ENCODE peak calls at places on chromosomes 4 and X, in five cellular contexts. Z is psoas muscle, X is cardiac muscle cell, B is HepG2, K is dorsolateral prefrontal cortex. I is an unnamed sample.

GRCh38 chr4:47913858-47914218 is 545 bp downstream of the NFXL1 start:
- DNase-seq in Z (peak), X (peak), B (peak), K (peak), I (peak)

GRCh38 chr4:55376698-55377097 is 19.1 kb upstream of the TMEM165 start:
- DNase-seq in Z (no peak), X (no peak), B (no peak), K (no peak), I (no peak)

GRCh38 chr4:130689182-130689581 is 1593.2 kb downstream of the C4orf33 start:
- DNase-seq in Z (no peak), X (no peak), B (no peak), K (no peak), I (no peak)

GRCh38 chrX:133838761-133839676 is 146.4 kb downstream of the GPC3 start:
- DNase-seq in Z (no peak), X (peak), B (no peak), K (no peak), I (peak)

GRCh38 chr4:139582044-139582443 is 26.0 kb upstream of the SETD7 start:
- DNase-seq in Z (no peak), X (no peak), B (no peak), K (no peak), I (no peak)

GRCh38 chr4:86664959-86665358 is 70.8 kb downstream of the PTPN13 start:
- DNase-seq in Z (no peak), X (no peak), B (no peak), K (no peak), I (no peak)

GRCh38 chrX:16119353-16120220 is 3.8 kb upstream of the GRPR start:
- DNase-seq in Z (no peak), X (no peak), B (no peak), K (no peak), I (no peak)

GRCh38 chrX:101057095-101057714 is 5.3 kb upstream of the TRMT2B start:
- DNase-seq in Z (no peak), X (no peak), B (no peak), K (no peak), I (no peak)

GRCh38 chrX:112672788-112673560 is 6.8 kb downstream of the LHFPL1 start:
- DNase-seq in Z (no peak), X (no peak), B (no peak), K (no peak), I (no peak)

GRCh38 chr4:38132843-38133662 is 172.9 kb downstream of the PTTG2 start:
- DNase-seq in Z (no peak), X (no peak), B (peak), K (no peak), I (no peak)

GRCh38 chr4:88857588-88857987 is 160.0 kb upstream of the NAP1L5 start:
- DNase-seq in Z (no peak), X (no peak), B (no peak), K (no peak), I (no peak)

GRCh38 chr4:84877051-84877833 is 89.2 kb downstream of the WDFY3 start:
- DNase-seq in Z (no peak), X (no peak), B (no peak), K (no peak), I (no peak)

GRCh38 chrX:41602946-41603345 is 85.8 kb upstream of the GPR34 start:
- DNase-seq in Z (no peak), X (no peak), B (no peak), K (no peak), I (no peak)

GRCh38 chr4:40953253-40954118 is 203.7 kb downstream of the NSUN7 start:
- DNase-seq in Z (peak), X (peak), B (no peak), K (no peak), I (no peak)

GRCh38 chr4:158292156-158292555 is 81.9 kb downstream of the TMEM144 start:
- DNase-seq in Z (no peak), X (no peak), B (no peak), K (no peak), I (no peak)

GRCh38 chrX:19807414-19807813 is 80.0 kb downstream of the SH3KBP1 start:
- DNase-seq in Z (no peak), X (no peak), B (no peak), K (no peak), I (no peak)
- H3K27ac ChIP-seq in Z (no peak), X (no peak), B (no peak), K (no peak), I (no peak)

GRCh38 chr4:108377021-108377420 is 208.3 kb upstream of the LEF1 start:
- DNase-seq in Z (no peak), X (no peak), B (no peak), K (no peak), I (no peak)
- H3K27ac ChIP-seq in Z (no peak), X (no peak), B (no peak), K (no peak), I (no peak)

GRCh38 chr4:111761531-111761930 is 383.7 kb upstream of the FAM241A start:
- DNase-seq in Z (no peak), X (peak), B (no peak), K (no peak), I (no peak)
- H3K27ac ChIP-seq in Z (no peak), X (no peak), B (no peak), K (no peak), I (no peak)

DNA sequence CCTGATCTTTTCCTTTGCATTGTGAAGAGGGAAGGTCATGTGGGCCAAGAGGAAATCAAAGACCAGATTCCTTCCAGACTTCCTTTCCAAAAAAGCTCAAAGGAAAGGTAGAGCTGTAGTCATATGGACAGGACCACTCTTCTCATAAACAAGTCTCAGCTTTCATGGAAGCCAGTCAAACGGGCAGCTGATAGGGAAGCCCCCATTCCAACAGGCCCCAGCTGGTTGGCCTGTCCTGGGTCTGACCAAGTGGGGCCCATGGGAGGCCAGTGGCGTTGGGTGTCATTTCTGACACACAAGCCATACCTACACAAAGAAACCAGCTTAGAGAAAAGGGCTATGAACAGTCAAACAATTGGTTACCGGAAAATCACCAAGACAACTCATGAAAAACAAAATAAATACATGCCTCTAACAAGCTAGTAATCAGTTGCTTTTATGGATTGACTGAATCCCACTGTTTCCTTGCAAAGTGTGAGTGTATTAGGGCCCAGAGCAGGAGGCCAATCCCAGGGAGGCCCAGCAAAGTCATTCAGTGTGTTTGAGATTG is 149.6 kb upstream of the MAMLD1 start:
- DNase-seq in Z (no peak), X (no peak), B (no peak), K (no peak), I (no peak)
- H3K27ac ChIP-seq in Z (peak), X (no peak), B (no peak), K (no peak), I (no peak)

GRCh38 chr4:124321370-124321769 is 391.2 kb downstream of the ANKRD50 start:
- DNase-seq in Z (no peak), X (peak), B (no peak), K (no peak), I (no peak)

GRCh38 chr4:124322234-124322831 is 390.2 kb downstream of the ANKRD50 start:
- DNase-seq in Z (no peak), X (peak), B (peak), K (no peak), I (peak)

DNA sequence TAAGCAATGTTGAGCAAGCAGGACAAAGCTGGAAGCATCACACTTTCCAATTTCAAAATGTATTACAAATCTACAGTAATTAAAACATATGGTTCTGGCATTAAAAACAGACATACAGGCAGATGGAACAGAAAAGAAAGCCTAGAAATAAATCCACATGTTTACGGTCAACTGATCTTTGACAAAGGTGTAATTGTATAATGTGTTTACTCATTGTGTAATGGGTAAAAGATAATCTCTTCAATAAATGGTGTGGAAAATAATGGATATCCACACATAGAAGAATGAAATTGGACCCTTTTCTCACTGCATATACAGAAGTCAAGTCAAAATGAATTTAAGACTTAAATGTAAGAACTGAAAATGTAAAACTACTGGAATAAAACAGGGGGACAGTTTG is 394.2 kb downstream of the ANKRD50 start:
- DNase-seq in Z (no peak), X (no peak), B (no peak), K (no peak), I (no peak)
- H3K27ac ChIP-seq in Z (no peak), X (no peak), B (no peak), K (no peak), I (no peak)

DNA sequence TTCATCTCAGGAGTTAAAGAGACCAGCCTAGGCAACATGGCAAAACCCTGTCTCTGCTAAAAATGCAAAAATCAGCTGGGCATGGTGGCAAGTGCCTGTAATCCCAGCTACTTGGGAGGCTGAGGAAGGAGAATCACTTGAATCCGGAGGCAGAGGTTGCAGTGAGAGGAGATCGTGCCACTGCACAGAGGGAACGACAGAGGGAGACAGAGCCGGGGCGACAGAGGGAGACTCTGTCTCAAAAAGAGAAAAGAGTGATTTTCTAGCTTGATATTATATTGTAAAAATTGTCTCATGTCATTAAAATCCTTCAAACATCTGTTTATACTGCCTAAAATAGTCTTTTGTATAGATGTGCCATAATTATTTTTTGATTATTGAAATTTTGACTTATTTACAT is 225.4 kb upstream of the AGA start:
- DNase-seq in Z (no peak), X (no peak), B (no peak), K (no peak), I (no peak)
- H3K27ac ChIP-seq in Z (no peak), X (no peak), B (no peak), K (no peak), I (no peak)

DNA sequence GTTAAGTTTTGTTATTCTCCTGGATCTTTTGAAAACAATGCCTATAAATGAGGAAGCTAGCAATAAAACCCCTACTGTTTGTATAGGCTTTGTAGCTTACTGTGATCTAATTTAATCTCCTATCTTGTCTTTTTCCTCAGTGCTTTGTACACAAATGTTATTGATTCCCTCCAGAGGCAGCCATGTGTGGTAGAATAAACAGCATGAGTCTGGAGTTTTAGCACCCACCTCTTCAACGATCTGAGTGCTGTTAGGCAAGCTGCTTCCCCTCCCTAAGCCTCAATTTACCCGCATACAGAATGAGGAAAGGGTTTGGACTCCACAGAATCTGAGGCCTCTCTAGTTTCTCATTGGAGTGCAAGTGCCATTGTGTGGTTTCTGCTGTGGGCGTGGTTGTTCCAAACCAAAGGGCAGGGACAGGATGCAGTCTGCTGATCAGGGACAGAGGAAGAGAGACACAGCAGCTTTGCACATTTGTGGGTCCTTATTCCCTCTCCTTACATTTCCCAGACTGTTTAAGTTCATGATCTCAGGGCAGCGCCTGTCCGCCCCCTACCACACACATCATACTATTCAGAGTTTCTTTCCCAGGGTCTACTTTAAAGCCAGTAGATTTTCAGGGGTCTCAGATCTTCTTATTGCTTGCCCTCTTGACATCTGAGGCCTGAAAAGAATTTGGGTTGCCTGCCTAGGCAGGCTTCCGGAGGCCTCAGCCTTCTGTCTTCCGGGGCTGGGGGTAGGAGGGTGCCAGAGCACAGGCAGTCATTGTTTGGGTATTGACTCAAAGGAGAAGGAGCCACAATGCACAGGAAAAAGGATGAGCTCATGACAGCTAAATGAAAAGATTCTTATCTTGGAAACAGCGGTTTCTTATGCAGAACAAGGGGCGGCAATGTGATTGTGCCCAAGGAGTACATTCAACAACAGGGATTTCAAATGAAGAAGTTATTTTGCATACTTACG is 114.9 kb upstream of the TEX13D start:
- DNase-seq in Z (no peak), X (no peak), B (peak), K (no peak), I (peak)
- H3K27ac ChIP-seq in Z (no peak), X (no peak), B (peak), K (peak), I (peak)